ENCODE peak calls at places on chromosomes 11 and 22, in four cellular contexts. One of them, this sample, is unnamed. For H3K36me3, the result is how much of the 10 kb centered on the place peaks cover.

GRCh38 chr22:23325183-23325582 is 144.9 kb downstream of the BCR start:
- DNase-seq in fibroblast of lung: no peak
- DNase-seq in heart left ventricle: no peak
- DNase-seq in uterus: no peak
- DNase-seq in this sample: no peak

GRCh38 chr11:12206529-12206928 is 96.1 kb downstream of the MICAL2 start:
- DNase-seq in fibroblast of lung: no peak
- DNase-seq in heart left ventricle: no peak
- DNase-seq in uterus: no peak
- DNase-seq in this sample: no peak

GRCh38 chr11:70423523-70424505 is 25.5 kb downstream of the CTTN start:
- DNase-seq in heart left ventricle: no peak
- DNase-seq in uterus: no peak
- DNase-seq in fibroblast of lung: peak
- DNase-seq in this sample: no peak

GRCh38 chr11:35145249-35145648 is 6.3 kb downstream of the CD44 start:
- DNase-seq in heart left ventricle: no peak
- DNase-seq in fibroblast of lung: no peak
- DNase-seq in uterus: no peak
- DNase-seq in this sample: no peak

GRCh38 chr11:77209663-77210062 is 81.6 kb downstream of the MYO7A start:
- DNase-seq in uterus: no peak
- DNase-seq in fibroblast of lung: no peak
- DNase-seq in heart left ventricle: no peak
- DNase-seq in this sample: no peak

GRCh38 chr22:49638788-49639187 is 188.9 kb downstream of the BRD1 start:
- DNase-seq in uterus: no peak
- DNase-seq in heart left ventricle: no peak
- DNase-seq in fibroblast of lung: no peak
- DNase-seq in this sample: no peak

GRCh38 chr22:18988958-18989357 is 52.9 kb upstream of the PRODH start:
- DNase-seq in fibroblast of lung: no peak
- DNase-seq in uterus: no peak
- DNase-seq in heart left ventricle: no peak
- DNase-seq in this sample: no peak

GRCh38 chr11:69394902-69395690 is 86.4 kb upstream of the LINC01488 start:
- DNase-seq in heart left ventricle: no peak
- DNase-seq in uterus: no peak
- DNase-seq in fibroblast of lung: no peak
- DNase-seq in this sample: peak

GRCh38 chr11:15965562-15966250 is 390.6 kb downstream of the SOX6 start:
- DNase-seq in fibroblast of lung: no peak
- DNase-seq in uterus: no peak
- DNase-seq in heart left ventricle: no peak
- DNase-seq in this sample: no peak

GRCh38 chr22:21080435-21081137 is 34.8 kb downstream of the LRRC74B start:
- DNase-seq in uterus: no peak
- DNase-seq in fibroblast of lung: no peak
- DNase-seq in heart left ventricle: no peak
- DNase-seq in this sample: no peak

GRCh38 chr11:74000307-74000630 is 8.6 kb downstream of the UCP3 start:
- DNase-seq in uterus: no peak
- DNase-seq in fibroblast of lung: no peak
- DNase-seq in heart left ventricle: no peak
- DNase-seq in this sample: no peak

GRCh38 chr11:124612045-124612444 is 817 bp downstream of the PANX3 start:
- DNase-seq in fibroblast of lung: no peak
- DNase-seq in heart left ventricle: no peak
- DNase-seq in uterus: no peak
- DNase-seq in this sample: no peak

GRCh38 chr11:70343631-70344030 is 54.7 kb upstream of the CTTN start:
- DNase-seq in fibroblast of lung: no peak
- DNase-seq in heart left ventricle: no peak
- DNase-seq in uterus: no peak
- DNase-seq in this sample: no peak

GRCh38 chr11:96341237-96342130 is 1.5 kb downstream of the MAML2 start:
- DNase-seq in heart left ventricle: peak
- DNase-seq in uterus: peak
- DNase-seq in fibroblast of lung: peak
- DNase-seq in this sample: no peak

GRCh38 chr22:46382524-46382923 is 47.0 kb downstream of the TRMU start:
- DNase-seq in uterus: no peak
- DNase-seq in fibroblast of lung: no peak
- DNase-seq in heart left ventricle: no peak
- DNase-seq in this sample: no peak

GRCh38 chr11:72048718-72049460 is 31.5 kb downstream of the NUMA1 start:
- DNase-seq in uterus: no peak
- DNase-seq in fibroblast of lung: no peak
- DNase-seq in heart left ventricle: no peak
- DNase-seq in this sample: no peak

GRCh38 chr11:65500262-65501004 is 1.6 kb downstream of the MALAT1 start:
- DNase-seq in fibroblast of lung: peak
- DNase-seq in heart left ventricle: no peak
- DNase-seq in uterus: peak
- DNase-seq in this sample: no peak

GRCh38 chr22:27790396-27791216 is 10.9 kb downstream of the MN1 start:
- DNase-seq in heart left ventricle: no peak
- DNase-seq in fibroblast of lung: no peak
- DNase-seq in uterus: no peak
- DNase-seq in this sample: no peak
- H3K4me3 ChIP-seq in heart left ventricle: no peak
- H3K4me3 ChIP-seq in fibroblast of lung: no peak
- H3K4me3 ChIP-seq in uterus: no peak
- H3K4me3 ChIP-seq in this sample: no peak

GRCh38 chr22:38728899-38729796 is 23.4 kb downstream of the GTPBP1 start:
- DNase-seq in uterus: no peak
- DNase-seq in fibroblast of lung: no peak
- DNase-seq in heart left ventricle: no peak
- DNase-seq in this sample: no peak
- H3K36me3 ChIP-seq in uterus: under half
- H3K36me3 ChIP-seq in fibroblast of lung: under half
- H3K36me3 ChIP-seq in heart left ventricle: under half
- H3K36me3 ChIP-seq in this sample: half or more

GRCh38 chr11:5421811-5422210 is at the start of gene OR51Q1:
- DNase-seq in heart left ventricle: no peak
- DNase-seq in fibroblast of lung: no peak
- DNase-seq in uterus: no peak
- DNase-seq in this sample: no peak

GRCh38 chr11:5420993-5421392 is 918 bp upstream of the OR51Q1 start:
- DNase-seq in fibroblast of lung: no peak
- DNase-seq in uterus: no peak
- DNase-seq in heart left ventricle: no peak
- DNase-seq in this sample: no peak

DNA sequence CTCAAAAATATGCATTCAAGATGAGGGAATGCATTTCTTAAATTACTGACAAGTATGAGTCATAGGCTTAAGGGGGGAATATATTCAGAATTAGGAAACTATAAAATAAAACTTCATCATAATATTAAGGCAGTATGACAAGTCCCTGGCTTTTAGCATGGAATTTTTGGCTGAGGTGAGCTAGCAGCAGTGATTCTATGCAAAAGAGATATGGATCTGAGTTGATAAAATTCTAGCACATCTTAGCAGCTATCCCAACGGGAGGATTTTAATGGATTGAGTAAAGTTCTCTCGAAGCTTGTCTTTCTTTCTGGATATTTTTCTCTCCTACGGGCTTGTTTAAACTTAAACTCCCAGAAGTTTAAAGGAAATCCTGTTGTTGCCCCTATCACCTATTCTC is 1.2 kb downstream of the OR51Q1 start:
- DNase-seq in heart left ventricle: no peak
- DNase-seq in fibroblast of lung: no peak
- DNase-seq in uterus: no peak
- DNase-seq in this sample: no peak
- H3K4me3 ChIP-seq in heart left ventricle: no peak
- H3K4me3 ChIP-seq in fibroblast of lung: no peak
- H3K4me3 ChIP-seq in uterus: no peak
- H3K4me3 ChIP-seq in this sample: no peak

DNA sequence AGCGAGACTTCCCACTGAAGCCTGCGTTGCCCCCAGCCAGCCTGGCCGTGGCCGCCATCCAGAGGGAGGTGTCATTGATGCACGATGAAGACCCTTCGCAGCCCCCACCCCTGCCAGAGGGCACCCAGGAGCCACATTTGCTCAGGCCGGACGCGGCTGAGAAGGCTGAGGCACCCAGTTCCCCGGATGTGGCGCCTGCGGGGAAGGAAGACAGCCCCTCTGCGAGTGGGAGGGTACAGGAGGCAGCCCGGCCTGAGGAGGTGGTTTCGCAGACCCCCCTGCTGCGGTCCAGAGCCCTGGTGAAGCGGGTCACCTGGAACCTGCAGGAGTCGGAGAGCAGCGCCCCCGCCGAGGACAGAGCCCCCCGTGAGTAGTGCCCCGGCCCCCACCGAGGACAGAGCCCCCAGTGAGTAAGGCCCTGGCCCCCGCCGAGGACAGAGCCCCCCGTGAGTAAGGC is 6.4 kb downstream of the IRF7 start:
- DNase-seq in uterus: no peak
- DNase-seq in fibroblast of lung: no peak
- DNase-seq in heart left ventricle: no peak
- DNase-seq in this sample: peak
- H3K36me3 ChIP-seq in uterus: under half
- H3K36me3 ChIP-seq in fibroblast of lung: half or more
- H3K36me3 ChIP-seq in heart left ventricle: under half
- H3K36me3 ChIP-seq in this sample: half or more